ENCODE peak calls at places on chromosome 3, in six cellular contexts. N is heart right ventricle; Y is tibial artery; W is heart left ventricle; Z is GM23248; C is CD8-positive, alpha-beta T cell. L is an unnamed sample. For H3K4me1, the result is how much of the 10 kb centered on the place peaks cover.

GRCh38 chr3:120780977-120781376 is 38.4 kb downstream of the GTF2E1 start:
- DNase-seq in W (no peak), Z (peak), Y (peak), C (no peak), N (no peak), L (peak)

GRCh38 chr3:140924097-140924873 is 17.4 kb upstream of the SLC25A36 start:
- DNase-seq in W (peak), Z (no peak), Y (no peak), C (no peak), N (peak), L (no peak)

GRCh38 chr3:5087209-5087608 is 34.9 kb upstream of the ARL8B start:
- DNase-seq in N (no peak), W (no peak), C (no peak), Y (no peak), Z (no peak), L (no peak)

GRCh38 chr3:136277115-136277514 is 27.0 kb downstream of the PCCB start:
- DNase-seq in Z (no peak), N (no peak), Y (no peak), C (no peak), W (no peak), L (no peak)

GRCh38 chr3:117409256-117409655 is 699.7 kb downstream of the TUSC7 start:
- DNase-seq in Y (no peak), C (no peak), N (no peak), Z (no peak), W (no peak), L (no peak)

GRCh38 chr3:9184464-9184835 is 65.0 kb downstream of the SRGAP3 start:
- DNase-seq in Y (no peak), W (no peak), Z (no peak), N (no peak), C (no peak), L (no peak)

GRCh38 chr3:23485922-23486321 is 282.8 kb downstream of the UBE2E2 start:
- DNase-seq in W (peak), Z (no peak), C (no peak), Y (no peak), N (no peak), L (no peak)

GRCh38 chr3:8500208-8500961 is 1.2 kb upstream of the LMCD1 start:
- DNase-seq in C (no peak), W (no peak), Y (no peak), N (no peak), Z (peak), L (no peak)

GRCh38 chr3:179446501-179446900 is 4.8 kb downstream of the GNB4 start:
- DNase-seq in N (no peak), W (no peak), Y (no peak), Z (peak), C (no peak), L (no peak)

GRCh38 chr3:27574438-27574795 is 90.2 kb upstream of the SLC4A7 start:
- DNase-seq in Y (no peak), N (no peak), C (no peak), W (no peak), Z (no peak), L (no peak)

GRCh38 chr3:69182588-69183299 is 60.3 kb upstream of the LMOD3 start:
- DNase-seq in C (no peak), Z (peak), Y (no peak), W (peak), N (no peak), L (no peak)

GRCh38 chr3:24145981-24146822 is 201.1 kb downstream of the NR1D2 start:
- DNase-seq in C (no peak), Z (peak), Y (no peak), N (no peak), W (no peak), L (no peak)

GRCh38 chr3:62604301-62604700 is 231.0 kb upstream of the FEZF2 start:
- DNase-seq in Z (peak), W (no peak), C (no peak), Y (no peak), N (no peak), L (no peak)

GRCh38 chr3:168288511-168289268 is 193.0 kb upstream of the GOLIM4 start:
- DNase-seq in Z (no peak), N (no peak), Y (no peak), C (no peak), W (no peak), L (no peak)

GRCh38 chr3:115943579-115943978 is 320.3 kb downstream of the GAP43 start:
- DNase-seq in N (no peak), Z (no peak), W (no peak), Y (no peak), C (no peak), L (no peak)

GRCh38 chr3:20458994-20459736 is 273.2 kb upstream of the SGO1 start:
- DNase-seq in Z (no peak), C (no peak), Y (no peak), W (no peak), N (no peak), L (no peak)

GRCh38 chr3:138296639-138297038 is 33.0 kb downstream of the NME9 start:
- DNase-seq in W (no peak), C (no peak), Y (no peak), Z (no peak), N (no peak), L (no peak)

GRCh38 chr3:135803291-135803690 is 162.2 kb upstream of the PPP2R3A start:
- DNase-seq in Z (no peak), C (no peak), N (no peak), W (no peak), Y (no peak), L (no peak)

GRCh38 chr3:156341831-156342416 is 213.0 kb downstream of the SSR3 start:
- DNase-seq in Y (no peak), Z (no peak), C (no peak), N (no peak), W (no peak), L (no peak)

GRCh38 chr3:66363133-66363532 is 137.7 kb downstream of the LRIG1 start:
- DNase-seq in Y (no peak), C (no peak), W (no peak), Z (no peak), N (no peak), L (no peak)

GRCh38 chr3:31014317-31015040 is 120.0 kb upstream of the GADL1 start:
- DNase-seq in C (no peak), N (no peak), Y (no peak), W (no peak), Z (peak), L (no peak)

GRCh38 chr3:16439848-16440708 is 73.4 kb downstream of the RFTN1 start:
- DNase-seq in Z (peak), Y (no peak), C (no peak), W (no peak), N (no peak), L (no peak)

GRCh38 chr3:101243285-101244211 is 76.8 kb downstream of the IMPG2 start:
- DNase-seq in C (no peak), Z (peak), W (no peak), Y (no peak), N (no peak), L (no peak)

GRCh38 chr3:119630562-119631329 is 29.6 kb downstream of the POPDC2 start:
- DNase-seq in C (no peak), Y (no peak), N (no peak), Z (peak), W (no peak), L (no peak)

GRCh38 chr3:148748323-148748722 is 50.6 kb downstream of the AGTR1 start:
- DNase-seq in Z (no peak), W (no peak), N (no peak), C (no peak), Y (no peak), L (no peak)

GRCh38 chr3:190385835-190386688 is 1.9 kb upstream of the CLDN16 start:
- DNase-seq in N (no peak), Y (no peak), C (no peak), Z (peak), W (no peak), L (peak)

GRCh38 chr3:171977860-171978259 is 61.5 kb upstream of the FNDC3B start:
- DNase-seq in C (no peak), Z (no peak), N (no peak), W (no peak), Y (no peak), L (no peak)

GRCh38 chr3:35908366-35909232 is 269.3 kb downstream of the ARPP21 start:
- DNase-seq in C (peak), N (peak), W (peak), Y (peak), Z (peak), L (no peak)

GRCh38 chr3:58237940-58238681 is 519 bp downstream of the ABHD6 start:
- DNase-seq in W (peak), Z (peak), N (peak), C (no peak), Y (peak), L (peak)

GRCh38 chr3:53189276-53189675 is 28.3 kb downstream of the PRKCD start:
- DNase-seq in Y (no peak), N (no peak), W (no peak), Z (no peak), C (no peak), L (no peak)

GRCh38 chr3:15205934-15206661 is at the start of gene CAPN7:
- DNase-seq in C (peak), Y (peak), N (peak), Z (peak), W (peak), L (peak)

GRCh38 chr3:160346511-160346910 is 52.5 kb downstream of the IFT80 start:
- DNase-seq in C (no peak), N (no peak), Y (no peak), W (no peak), Z (no peak), L (no peak)
- H3K27ac ChIP-seq in C (no peak), N (no peak), Y (no peak), W (no peak), Z (no peak), L (no peak)

DNA sequence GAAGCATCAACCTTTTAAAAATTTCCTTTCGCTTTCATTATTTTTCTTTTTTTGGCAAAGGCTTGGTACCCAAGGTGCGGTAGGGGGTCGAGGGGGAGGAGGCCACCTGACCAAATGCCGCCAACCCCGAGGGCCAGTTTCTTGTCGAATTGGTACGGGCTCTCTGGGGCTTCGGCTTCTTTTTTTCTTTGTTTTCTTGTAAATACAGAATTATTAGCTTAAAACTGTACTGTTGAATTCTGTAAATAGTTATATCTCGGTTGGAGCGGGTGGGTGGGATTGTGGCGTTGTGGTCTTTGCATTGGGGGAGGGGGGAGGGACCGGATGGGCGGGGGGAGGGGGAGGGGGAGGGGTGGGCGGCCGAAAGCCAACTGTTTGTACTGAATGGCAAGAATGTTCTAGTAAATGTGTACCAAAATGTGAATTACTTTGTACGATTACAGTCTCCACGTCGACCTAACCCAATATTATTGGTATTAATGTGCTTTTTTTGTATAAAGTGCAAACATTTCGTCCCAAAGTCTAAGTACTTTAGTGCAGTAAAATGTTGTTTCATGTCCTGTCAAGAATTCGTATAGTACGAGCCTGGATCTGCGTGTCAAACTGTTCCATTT is 4.7 kb downstream of the ZIC1 start:
- DNase-seq in C (no peak), W (no peak), Z (no peak), N (no peak), Y (no peak), L (no peak)
- H3K4me3 ChIP-seq in C (peak), W (peak), Z (no peak), N (peak), Y (peak), L (no peak)

GRCh38 chr3:32855350-32855953 is 37.7 kb downstream of the TRIM71 start:
- DNase-seq in W (no peak), C (no peak), Y (no peak), N (no peak), Z (no peak), L (no peak)

GRCh38 chr3:32848215-32848614 is 30.4 kb downstream of the TRIM71 start:
- DNase-seq in N (no peak), C (no peak), Z (no peak), Y (no peak), W (no peak), L (no peak)

GRCh38 chr3:32850636-32851035 is 32.8 kb downstream of the TRIM71 start:
- DNase-seq in Y (no peak), Z (no peak), C (no peak), W (no peak), N (no peak), L (no peak)

GRCh38 chr3:32850226-32850625 is 32.4 kb downstream of the TRIM71 start:
- DNase-seq in Y (no peak), W (no peak), C (no peak), N (no peak), Z (peak), L (no peak)

DNA sequence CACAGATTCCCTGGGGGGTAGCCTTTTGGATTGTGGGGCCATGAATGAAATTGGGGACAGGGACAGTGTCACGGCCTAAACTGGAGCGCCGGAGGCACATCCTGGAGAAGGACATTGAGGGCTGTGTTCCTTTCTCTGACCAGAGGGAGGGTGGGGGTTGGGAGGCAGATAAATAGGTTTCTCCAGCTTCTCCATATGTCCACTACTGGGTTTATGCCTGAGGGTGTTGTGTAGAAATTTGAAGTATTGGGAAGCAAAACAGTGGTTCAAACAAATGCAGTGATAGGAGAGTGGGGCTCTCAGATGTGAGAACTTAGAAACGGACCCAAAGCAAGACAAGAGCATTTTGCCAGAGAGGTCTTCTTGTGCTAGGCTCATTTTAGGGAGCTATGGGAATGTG is 34.3 kb downstream of the TRIM71 start:
- DNase-seq in W (no peak), Y (no peak), N (no peak), Z (no peak), C (no peak), L (no peak)
- H3K4me1 ChIP-seq in W (under half), Y (under half), N (under half), Z (under half), C (under half), L (under half)

GRCh38 chr3:149781216-149781615 is 11.1 kb downstream of the ANKUB1 start:
- DNase-seq in C (no peak), Y (no peak), N (no peak), W (no peak), Z (no peak), L (no peak)
- H3K27ac ChIP-seq in C (no peak), Y (no peak), N (no peak), W (no peak), Z (no peak), L (no peak)

DNA sequence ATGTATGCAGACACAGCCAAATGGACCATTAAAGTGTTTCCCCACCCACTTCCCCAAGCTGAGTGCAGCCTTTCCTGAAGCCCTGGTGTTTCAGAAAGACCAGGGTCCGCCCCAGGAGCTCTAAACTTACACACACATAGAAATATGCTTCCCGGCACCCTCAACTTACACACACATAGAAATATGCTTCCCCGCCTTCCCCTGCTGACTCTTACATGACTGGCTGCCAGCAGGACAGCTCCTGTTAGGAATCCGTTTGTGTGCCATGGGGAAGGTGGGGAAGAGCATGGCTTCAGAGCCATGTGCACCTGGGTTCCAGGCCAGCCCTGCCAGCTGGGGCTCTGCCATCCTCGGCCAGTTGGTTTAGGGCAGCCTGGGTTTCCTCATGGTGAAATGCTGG is 3.6 kb downstream of the CLEC3B start:
- DNase-seq in C (no peak), Z (peak), Y (no peak), W (peak), N (no peak), L (no peak)
- H3K4me3 ChIP-seq in C (no peak), Z (no peak), Y (no peak), W (no peak), N (peak), L (no peak)

DNA sequence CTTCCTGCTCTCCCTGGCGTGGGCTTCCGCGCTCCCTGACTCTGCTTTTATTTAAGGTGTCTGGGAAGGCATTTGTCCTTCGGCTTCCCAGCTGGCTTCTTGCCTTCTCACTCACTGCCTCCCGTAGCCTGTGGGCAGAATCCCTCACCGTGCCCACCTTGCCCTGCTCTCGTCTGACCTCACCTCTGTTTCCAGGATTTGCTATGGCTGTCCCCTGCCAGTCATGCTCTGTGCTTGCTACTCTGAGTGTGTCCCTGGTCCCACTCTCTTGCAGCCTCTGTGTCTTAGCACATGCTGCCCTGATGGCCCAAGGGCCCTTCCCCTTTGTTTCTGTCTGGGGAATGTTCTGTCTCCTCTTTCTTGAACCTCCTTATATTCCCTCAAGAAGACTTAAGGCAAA is 26.2 kb downstream of the LPP start:
- DNase-seq in N (no peak), W (no peak), C (no peak), Z (no peak), Y (no peak), L (no peak)
- H3K4me1 ChIP-seq in N (half or more), W (half or more), C (under half), Z (under half), Y (half or more), L (under half)

GRCh38 chr3:142609136-142609535 is 12.9 kb downstream of the PLS1 start:
- DNase-seq in Z (no peak), Y (no peak), W (no peak), N (no peak), C (no peak), L (no peak)

GRCh38 chr3:142608615-142609014 is 12.4 kb downstream of the PLS1 start:
- DNase-seq in C (no peak), N (no peak), Y (no peak), Z (no peak), W (no peak), L (no peak)

GRCh38 chr3:142611206-142611605 is 15.0 kb downstream of the PLS1 start:
- DNase-seq in W (no peak), C (no peak), N (no peak), Z (no peak), Y (no peak), L (no peak)

GRCh38 chr3:142614059-142614626 is 17.9 kb downstream of the PLS1 start:
- DNase-seq in N (no peak), W (no peak), Y (no peak), C (no peak), Z (no peak), L (no peak)

DNA sequence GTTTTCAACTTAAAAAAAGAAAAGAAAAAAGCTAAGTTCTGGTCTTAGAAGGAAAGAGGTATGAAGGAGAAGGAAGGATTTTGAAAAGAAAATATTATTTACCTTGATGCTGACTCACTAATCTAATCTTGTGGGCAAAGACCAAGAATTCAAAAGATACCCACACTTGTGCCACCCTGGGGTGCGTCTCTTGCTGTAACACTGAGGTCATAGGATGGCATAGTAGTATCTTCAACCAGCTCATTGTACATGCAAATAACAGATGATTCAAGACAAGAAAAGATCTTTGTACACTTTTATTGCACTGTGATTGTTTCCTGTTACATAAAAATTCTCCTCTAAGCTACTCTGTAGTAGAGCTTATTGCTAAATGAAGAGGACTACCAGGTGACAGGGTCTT is 17.3 kb downstream of the PLS1 start:
- DNase-seq in W (no peak), N (no peak), C (no peak), Y (no peak), Z (no peak), L (no peak)
- H3K27ac ChIP-seq in W (no peak), N (no peak), C (no peak), Y (no peak), Z (no peak), L (no peak)

GRCh38 chr3:26090589-26090988 is 300.7 kb downstream of the OXSM start:
- DNase-seq in N (no peak), C (no peak), Y (no peak), Z (no peak), W (no peak), L (no peak)

GRCh38 chr3:26089249-26089648 is 299.4 kb downstream of the OXSM start:
- DNase-seq in Z (no peak), W (no peak), C (no peak), N (no peak), Y (no peak), L (no peak)

GRCh38 chr3:26087751-26088150 is 297.9 kb downstream of the OXSM start:
- DNase-seq in Z (no peak), W (no peak), C (no peak), N (no peak), Y (no peak), L (no peak)

GRCh38 chr3:26091096-26091495 is 301.2 kb downstream of the OXSM start:
- DNase-seq in N (no peak), Y (no peak), C (no peak), Z (no peak), W (no peak), L (no peak)
- H3K4me3 ChIP-seq in N (no peak), Y (no peak), C (no peak), Z (no peak), W (no peak), L (no peak)

GRCh38 chr3:47145272-47145671 is 18.6 kb downstream of the SETD2 start:
- DNase-seq in Y (no peak), N (no peak), W (no peak), C (no peak), Z (no peak), L (no peak)
- H3K4me1 ChIP-seq in Y (under half), N (half or more), W (under half), C (under half), Z (under half), L (under half)

DNA sequence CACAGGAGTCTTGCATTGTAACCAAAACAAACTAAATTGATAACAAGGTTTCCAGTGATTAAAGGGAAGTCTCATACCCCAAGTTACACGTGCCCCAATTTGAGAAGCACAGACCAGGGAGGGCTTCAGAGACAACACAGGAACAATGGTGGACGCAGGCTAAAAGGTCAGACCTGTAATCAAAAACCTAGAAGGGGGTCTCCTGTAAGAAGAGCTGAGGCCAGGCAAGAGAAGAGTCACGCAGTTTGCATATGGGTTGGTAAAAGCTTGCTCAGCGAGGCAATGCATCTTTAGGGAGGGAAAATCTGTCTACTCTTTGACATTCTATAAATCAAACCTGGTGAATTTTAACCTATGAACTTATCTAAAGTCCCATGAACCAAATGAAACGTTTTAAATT is 58.6 kb upstream of the MCF2L2 start:
- DNase-seq in Z (no peak), N (no peak), W (no peak), C (no peak), Y (no peak), L (no peak)
- H3K27ac ChIP-seq in Z (no peak), N (no peak), W (no peak), C (no peak), Y (no peak), L (no peak)

L was measured in RWPE2.